ENCODE peak calls at places on chromosomes 4 and X, in nine cellular contexts. B, D, M, S, W, J, K, H and I are unnamed samples.

GRCh38 chrX:129996120-129996519 is 13.7 kb downstream of the BCORL1 start:
- DNase-seq in B (no peak), D (no peak), M (peak; percentile 40), S (no peak), W (no peak), J (no peak), K (no peak), H (peak; percentile 52), I (no peak)

GRCh38 chr4:52052475-52052780 is 1.3 kb downstream of the SPATA18 start:
- DNase-seq in B (no peak), D (no peak), M (no peak), S (no peak), W (no peak), J (no peak), K (no peak), H (no peak), I (no peak)

GRCh38 chr4:139085141-139085540 is 69.6 kb downstream of the NOCT start:
- DNase-seq in B (no peak), D (no peak), M (no peak), S (peak; percentile 37), W (peak; percentile 13), J (no peak), K (no peak), H (peak; percentile 3), I (no peak)

GRCh38 chrX:129984196-129984962 is 1.9 kb downstream of the BCORL1 start:
- DNase-seq in B (peak; percentile 58), D (no peak), M (no peak), S (no peak), W (peak; percentile 23), J (peak; percentile 56), K (no peak), H (peak; percentile 24), I (peak; percentile 78)

GRCh38 chrX:68433155-68433980 is at the start of gene OPHN1:
- DNase-seq in B (peak; percentile 85), D (no peak), M (peak; percentile 88), S (no peak), W (peak; percentile 80), J (peak; percentile 86), K (peak; percentile 80), H (peak; percentile 93), I (peak; percentile 92)

GRCh38 chrX:40116925-40117324 is 19.2 kb upstream of the BCOR start:
- DNase-seq in B (no peak), D (no peak), M (no peak), S (no peak), W (no peak), J (no peak), K (no peak), H (no peak), I (no peak)

GRCh38 chr4:156779774-156780173 is 191.8 kb downstream of the PDGFC start:
- DNase-seq in B (no peak), D (no peak), M (peak; percentile 96), S (no peak), W (no peak), J (no peak), K (no peak), H (peak; percentile 95), I (no peak)

GRCh38 chr4:165666836-165667235 is 206.2 kb upstream of the TLL1 start:
- DNase-seq in B (no peak), D (no peak), M (no peak), S (no peak), W (no peak), J (no peak), K (no peak), H (no peak), I (no peak)

GRCh38 chr4:86664959-86665358 is 70.8 kb downstream of the PTPN13 start:
- DNase-seq in B (no peak), D (no peak), M (peak; percentile 29), S (no peak), W (no peak), J (no peak), K (no peak), H (peak; percentile 69), I (no peak)

GRCh38 chr4:12409507-12410190 is 981.0 kb upstream of the HS3ST1 start:
- DNase-seq in B (no peak), D (no peak), M (peak; percentile 78), S (no peak), W (no peak), J (no peak), K (no peak), H (no peak), I (no peak)

GRCh38 chrX:69268637-69269036 is 103.4 kb upstream of the PJA1 start:
- DNase-seq in B (no peak), D (no peak), M (no peak), S (no peak), W (peak; percentile 10), J (no peak), K (no peak), H (no peak), I (no peak)

GRCh38 chrX:23981711-23982110 is 45.3 kb downstream of the KLHL15 start:
- DNase-seq in B (no peak), D (no peak), M (no peak), S (no peak), W (no peak), J (no peak), K (no peak), H (no peak), I (no peak)

GRCh38 chr4:7186081-7186480 is 6.3 kb upstream of the SORCS2 start:
- DNase-seq in B (peak; percentile 41), D (no peak), M (no peak), S (no peak), W (no peak), J (no peak), K (no peak), H (no peak), I (peak; percentile 45)

GRCh38 chrX:129957241-129958099 is 25.0 kb upstream of the BCORL1 start:
- DNase-seq in B (peak; percentile 86), D (no peak), M (no peak), S (peak; percentile 62), W (peak; percentile 73), J (peak; percentile 83), K (peak; percentile 31), H (peak; percentile 71), I (peak; percentile 91)

GRCh38 chr4:52983563-52984303 is 121.6 kb downstream of the RASL11B start:
- DNase-seq in B (no peak), D (no peak), M (peak; percentile 34), S (peak; percentile 59), W (peak; percentile 48), J (no peak), K (no peak), H (peak; percentile 58), I (no peak)

GRCh38 chr4:166594326-166594946 is 639.9 kb downstream of the SPOCK3 start:
- DNase-seq in B (no peak), D (no peak), M (peak; percentile 51), S (peak; percentile 39), W (peak; percentile 42), J (no peak), K (no peak), H (peak; percentile 66), I (no peak)

GRCh38 chrX:140050906-140051305 is 85.6 kb upstream of the CXorf66 start:
- DNase-seq in B (no peak), D (no peak), M (no peak), S (no peak), W (peak; percentile 15), J (no peak), K (no peak), H (peak; percentile 23), I (no peak)

GRCh38 chrX:39163585-39163984 is 362.3 kb downstream of the MID1IP1 start:
- DNase-seq in B (no peak), D (no peak), M (no peak), S (no peak), W (no peak), J (no peak), K (no peak), H (no peak), I (no peak)

GRCh38 chrX:65744965-65745364 is 77.5 kb downstream of the MSN start:
- DNase-seq in B (no peak), D (no peak), M (peak; percentile 17), S (no peak), W (no peak), J (no peak), K (no peak), H (no peak), I (no peak)

GRCh38 chr4:119785963-119786362 is 157.4 kb upstream of the PDE5A start:
- DNase-seq in B (no peak), D (no peak), M (no peak), S (no peak), W (peak; percentile 25), J (no peak), K (no peak), H (peak; percentile 48), I (no peak)

GRCh38 chr4:85409251-85409650 is 65.7 kb upstream of the ARHGAP24 start:
- DNase-seq in B (no peak), D (no peak), M (peak; percentile 27), S (no peak), W (no peak), J (no peak), K (no peak), H (peak; percentile 2), I (no peak)

GRCh38 chr4:13126976-13127910 is 356.9 kb downstream of the RAB28 start:
- DNase-seq in B (no peak), D (no peak), M (no peak), S (no peak), W (no peak), J (no peak), K (no peak), H (no peak), I (no peak)

GRCh38 chr4:7070729-7071511 is 3.1 kb upstream of the GRPEL1 start:
- DNase-seq in B (peak; percentile 89), D (peak; percentile 76), M (peak; percentile 43), S (peak; percentile 73), W (peak; percentile 72), J (peak; percentile 87), K (peak; percentile 77), H (peak; percentile 65), I (peak; percentile 89)

GRCh38 chrX:21963736-21964135 is 23.2 kb downstream of the SMS start:
- DNase-seq in B (no peak), D (no peak), M (no peak), S (no peak), W (no peak), J (no peak), K (no peak), H (no peak), I (no peak)

GRCh38 chr4:28313729-28314713 is 1453.4 kb downstream of the STIM2 start:
- DNase-seq in B (no peak), D (no peak), M (no peak), S (no peak), W (peak; percentile 26), J (no peak), K (no peak), H (peak; percentile 20), I (no peak)

GRCh38 chr4:23685481-23685880 is 204.4 kb downstream of the PPARGC1A start:
- DNase-seq in B (no peak), D (no peak), M (no peak), S (no peak), W (no peak), J (no peak), K (no peak), H (peak; percentile 3), I (no peak)

GRCh38 chr4:74671074-74671698 is 123.1 kb downstream of the BTC start:
- DNase-seq in B (no peak), D (peak; percentile 32), M (peak; percentile 74), S (peak; percentile 66), W (peak; percentile 84), J (no peak), K (peak; percentile 18), H (peak; percentile 62), I (no peak)

GRCh38 chr4:144894525-144894924 is 203.5 kb downstream of the ANAPC10 start:
- DNase-seq in B (peak; percentile 49), D (no peak), M (peak; percentile 90), S (peak; percentile 94), W (no peak), J (peak; percentile 47), K (no peak), H (peak; percentile 87), I (no peak)

GRCh38 chr4:29852537-29852936 is 867.6 kb upstream of the PCDH7 start:
- DNase-seq in B (no peak), D (no peak), M (no peak), S (no peak), W (no peak), J (no peak), K (no peak), H (no peak), I (no peak)

GRCh38 chrX:16479206-16479869 is 170.6 kb upstream of the S100G start:
- DNase-seq in B (no peak), D (no peak), M (peak; percentile 82), S (no peak), W (peak; percentile 9), J (no peak), K (no peak), H (peak; percentile 85), I (no peak)

GRCh38 chrX:99722094-99722493 is 688.0 kb downstream of the PCDH19 start:
- DNase-seq in B (no peak), D (no peak), M (no peak), S (no peak), W (no peak), J (no peak), K (no peak), H (no peak), I (no peak)